ENCODE peak calls at places on chromosomes 4 and X, in five cellular contexts. One of them, this sample, is unnamed.

GRCh38 chrX:46574941-46575381 is 1.4 kb downstream of the CHST7 start:
- DNase-seq in Calu3: peak
- DNase-seq in cerebellar cortex: no peak
- DNase-seq in NCI-H2171 treated with DMSO at 0.1 percent for 48 hours: peak
- DNase-seq in amygdala: no peak
- DNase-seq in this sample: peak

GRCh38 chr4:25926473-25926872 is 12.5 kb downstream of the SMIM20 start:
- DNase-seq in Calu3: no peak
- DNase-seq in cerebellar cortex: peak
- DNase-seq in NCI-H2171 treated with DMSO at 0.1 percent for 48 hours: no peak
- DNase-seq in amygdala: no peak
- DNase-seq in this sample: no peak

GRCh38 chr4:98657531-98658286 is 702 bp downstream of the TSPAN5 start:
- DNase-seq in Calu3: no peak
- DNase-seq in cerebellar cortex: peak
- DNase-seq in NCI-H2171 treated with DMSO at 0.1 percent for 48 hours: peak
- DNase-seq in amygdala: peak
- DNase-seq in this sample: peak

GRCh38 chr4:67700119-67700873 is 659 bp downstream of the UBA6 start:
- DNase-seq in Calu3: no peak
- DNase-seq in cerebellar cortex: peak
- DNase-seq in NCI-H2171 treated with DMSO at 0.1 percent for 48 hours: peak
- DNase-seq in amygdala: no peak
- DNase-seq in this sample: peak

GRCh38 chr4:103719320-103720204 is at the start of gene TACR3:
- DNase-seq in Calu3: no peak
- DNase-seq in cerebellar cortex: no peak
- DNase-seq in NCI-H2171 treated with DMSO at 0.1 percent for 48 hours: no peak
- DNase-seq in amygdala: no peak
- DNase-seq in this sample: peak

GRCh38 chr4:66298596-66298995 is 628.3 kb upstream of the EPHA5 start:
- DNase-seq in Calu3: no peak
- DNase-seq in cerebellar cortex: no peak
- DNase-seq in NCI-H2171 treated with DMSO at 0.1 percent for 48 hours: no peak
- DNase-seq in amygdala: no peak
- DNase-seq in this sample: peak

GRCh38 chrX:133786382-133786781 is 199.0 kb downstream of the GPC3 start:
- DNase-seq in Calu3: no peak
- DNase-seq in cerebellar cortex: no peak
- DNase-seq in NCI-H2171 treated with DMSO at 0.1 percent for 48 hours: peak
- DNase-seq in amygdala: no peak
- DNase-seq in this sample: peak

GRCh38 chrX:68440940-68441339 is 7.6 kb upstream of the OPHN1 start:
- DNase-seq in Calu3: peak
- DNase-seq in cerebellar cortex: no peak
- DNase-seq in NCI-H2171 treated with DMSO at 0.1 percent for 48 hours: peak
- DNase-seq in amygdala: peak
- DNase-seq in this sample: peak

GRCh38 chrX:72057331-72057730 is 74.4 kb downstream of the RTL5 start:
- DNase-seq in Calu3: no peak
- DNase-seq in cerebellar cortex: no peak
- DNase-seq in NCI-H2171 treated with DMSO at 0.1 percent for 48 hours: no peak
- DNase-seq in amygdala: no peak
- DNase-seq in this sample: no peak

GRCh38 chrX:142043196-142043595 is 139.5 kb downstream of the MAGEC1 start:
- DNase-seq in Calu3: no peak
- DNase-seq in cerebellar cortex: no peak
- DNase-seq in NCI-H2171 treated with DMSO at 0.1 percent for 48 hours: no peak
- DNase-seq in amygdala: no peak
- DNase-seq in this sample: no peak

GRCh38 chr4:3766791-3767561 is 791 bp downstream of the ADRA2C start:
- DNase-seq in Calu3: no peak
- DNase-seq in cerebellar cortex: no peak
- DNase-seq in NCI-H2171 treated with DMSO at 0.1 percent for 48 hours: no peak
- DNase-seq in amygdala: no peak
- DNase-seq in this sample: peak

GRCh38 chrX:17298564-17298963 is 76.4 kb upstream of the NHS start:
- DNase-seq in Calu3: no peak
- DNase-seq in cerebellar cortex: no peak
- DNase-seq in NCI-H2171 treated with DMSO at 0.1 percent for 48 hours: no peak
- DNase-seq in amygdala: no peak
- DNase-seq in this sample: no peak

GRCh38 chr4:103634236-103634635 is 85.5 kb downstream of the TACR3 start:
- DNase-seq in Calu3: no peak
- DNase-seq in cerebellar cortex: no peak
- DNase-seq in NCI-H2171 treated with DMSO at 0.1 percent for 48 hours: no peak
- DNase-seq in amygdala: no peak
- DNase-seq in this sample: peak

GRCh38 chr4:153570228-153570973 is 104.2 kb downstream of the TMEM131L start:
- DNase-seq in Calu3: no peak
- DNase-seq in cerebellar cortex: no peak
- DNase-seq in NCI-H2171 treated with DMSO at 0.1 percent for 48 hours: no peak
- DNase-seq in amygdala: no peak
- DNase-seq in this sample: no peak

GRCh38 chr4:27668001-27668400 is 807.4 kb downstream of the STIM2 start:
- DNase-seq in Calu3: no peak
- DNase-seq in cerebellar cortex: no peak
- DNase-seq in NCI-H2171 treated with DMSO at 0.1 percent for 48 hours: no peak
- DNase-seq in amygdala: no peak
- DNase-seq in this sample: no peak

This sample was measured in epithelial cell of esophagus.